ENCODE peak calls at places on chromosomes 11 and 22, in nine cellular contexts. Q is GM06990, K is kidney, T is astrocyte of the cerebellum, C is SK-N-SH, P is heart right ventricle, N is pancreas, U is dorsolateral prefrontal cortex, E is fibroblast of pulmonary artery. G is an unnamed sample.

GRCh38 chr11:76161261-76161961 is 44.9 kb downstream of the WNT11 start:
- DNase-seq in Q (no peak), K (peak), T (no peak), C (peak), P (peak), N (no peak), U (no peak), E (peak), G (peak)

GRCh38 chr11:105046898-105047579 is 1.9 kb upstream of the CARD16 start:
- DNase-seq in Q (no peak), K (no peak), T (peak), C (no peak), P (no peak), N (no peak), U (no peak), E (peak), G (peak)

GRCh38 chr11:120316880-120317688 is 8.0 kb upstream of the TLCD5 start:
- DNase-seq in Q (no peak), K (peak), T (no peak), C (no peak), P (peak), N (peak), U (no peak), E (peak), G (no peak)

GRCh38 chr11:947744-948143 is 22.1 kb downstream of the AP2A2 start:
- DNase-seq in Q (no peak), K (no peak), T (no peak), C (no peak), P (no peak), N (no peak), U (no peak), E (no peak), G (no peak)

GRCh38 chr22:25364281-25364680 is 144.8 kb downstream of the CRYBB2 start:
- DNase-seq in Q (no peak), K (peak), T (no peak), C (no peak), P (no peak), N (no peak), U (no peak), E (no peak), G (no peak)

GRCh38 chr11:22690891-22691290 is 24.5 kb downstream of the GAS2 start:
- DNase-seq in Q (no peak), K (no peak), T (no peak), C (no peak), P (no peak), N (no peak), U (no peak), E (no peak), G (no peak)

GRCh38 chr11:68093565-68093964 is 27.6 kb downstream of the CHKA start:
- DNase-seq in Q (no peak), K (no peak), T (no peak), C (no peak), P (no peak), N (no peak), U (no peak), E (no peak), G (no peak)

GRCh38 chr11:19080579-19080993 is 20.1 kb upstream of the MRGPRX2 start:
- DNase-seq in Q (no peak), K (peak), T (peak), C (no peak), P (no peak), N (peak), U (no peak), E (peak), G (no peak)

GRCh38 chr11:47391077-47391583 is 12.8 kb upstream of the SPI1 start:
- DNase-seq in Q (no peak), K (peak), T (no peak), C (no peak), P (peak), N (no peak), U (no peak), E (no peak), G (no peak)

GRCh38 chr11:72237112-72237931 is 6.7 kb downstream of the PHOX2A start:
- DNase-seq in Q (no peak), K (no peak), T (no peak), C (peak), P (no peak), N (peak), U (no peak), E (no peak), G (no peak)

GRCh38 chr11:116835042-116835772 is 2.2 kb downstream of the APOA1 start:
- DNase-seq in Q (no peak), K (no peak), T (no peak), C (no peak), P (no peak), N (no peak), U (peak), E (no peak), G (no peak)

GRCh38 chr11:78344676-78345075 is 72.9 kb downstream of the GAB2 start:
- DNase-seq in Q (no peak), K (no peak), T (no peak), C (no peak), P (no peak), N (no peak), U (no peak), E (no peak), G (no peak)

GRCh38 chr11:105693075-105693474 is 83.2 kb downstream of the GRIA4 start:
- DNase-seq in Q (no peak), K (no peak), T (no peak), C (peak), P (no peak), N (no peak), U (no peak), E (peak), G (no peak)

GRCh38 chr11:77082838-77083552 is 16.2 kb downstream of the CAPN5 start:
- DNase-seq in Q (no peak), K (peak), T (no peak), C (peak), P (peak), N (peak), U (no peak), E (peak), G (no peak)

GRCh38 chr11:130915556-130916237 is 582 bp downstream of the SNX19 start:
- DNase-seq in Q (peak), K (no peak), T (no peak), C (peak), P (no peak), N (peak), U (no peak), E (no peak), G (no peak)

GRCh38 chr11:5136246-5136645 is 1.9 kb downstream of the OR52A5 start:
- DNase-seq in Q (no peak), K (no peak), T (no peak), C (no peak), P (no peak), N (no peak), U (no peak), E (no peak), G (no peak)

GRCh38 chr22:36457688-36458450 is 23.6 kb downstream of the TXN2 start:
- DNase-seq in Q (no peak), K (peak), T (no peak), C (no peak), P (peak), N (no peak), U (no peak), E (peak), G (no peak)

GRCh38 chr11:11786771-11787170 is 55.0 kb upstream of the USP47 start:
- DNase-seq in Q (no peak), K (no peak), T (peak), C (no peak), P (no peak), N (no peak), U (no peak), E (peak), G (no peak)
- TF ChIP-seq CTCF in Q (peak), K (peak), T (peak), C (peak), P (peak), N (no peak), U (peak), E (peak), G (peak)

DNA sequence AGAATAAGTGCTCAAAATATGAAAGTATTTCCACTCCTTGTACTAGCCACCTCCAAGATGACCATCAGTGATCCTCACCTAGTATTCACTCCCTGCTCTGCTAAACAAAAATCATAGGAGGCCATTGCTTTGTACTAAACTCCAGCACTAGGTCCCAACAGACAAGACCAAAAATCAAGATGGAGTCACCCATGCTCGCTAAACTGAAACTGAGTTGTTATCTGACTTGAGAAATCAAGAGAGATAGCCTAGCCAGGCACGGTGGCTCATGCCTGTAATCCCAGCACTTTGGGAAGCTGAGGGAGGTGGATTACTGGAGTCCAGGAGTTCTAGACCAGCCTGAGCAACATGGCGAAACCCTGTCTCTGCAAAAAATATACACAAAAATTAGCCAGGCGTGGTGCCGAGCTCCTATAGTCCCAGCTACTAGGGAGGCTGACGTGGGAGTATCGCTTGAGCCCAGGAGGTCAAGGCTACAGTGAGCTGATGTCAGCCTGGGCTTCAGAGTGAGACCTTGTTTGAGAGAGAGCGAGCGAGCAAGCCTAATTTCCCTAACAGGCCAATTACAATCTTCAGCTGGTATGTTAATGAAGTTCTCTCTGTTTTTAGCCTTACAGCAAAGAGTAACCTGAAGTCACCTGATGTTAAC is 9.3 kb downstream of the SEC14L6 start:
- DNase-seq in Q (no peak), K (no peak), T (no peak), C (no peak), P (no peak), N (no peak), U (no peak), E (no peak), G (no peak)
- H3K4me3 ChIP-seq in Q (no peak), K (no peak), T (no peak), C (no peak), P (no peak), N (no peak), U (no peak), E (no peak), G (no peak)

GRCh38 chr22:43829448-43829821 is 17.3 kb upstream of the EFCAB6 start:
- DNase-seq in Q (no peak), K (peak), T (no peak), C (peak), P (peak), N (no peak), U (no peak), E (no peak), G (no peak)

GRCh38 chr22:43829904-43830851 is 18.1 kb upstream of the EFCAB6 start:
- DNase-seq in Q (no peak), K (peak), T (peak), C (peak), P (peak), N (no peak), U (no peak), E (peak), G (no peak)

GRCh38 chr22:43827926-43828710 is 16.0 kb upstream of the EFCAB6 start:
- DNase-seq in Q (no peak), K (peak), T (no peak), C (no peak), P (no peak), N (no peak), U (no peak), E (no peak), G (no peak)

GRCh38 chr22:43827336-43827735 is 15.2 kb upstream of the EFCAB6 start:
- DNase-seq in Q (no peak), K (no peak), T (no peak), C (no peak), P (no peak), N (no peak), U (no peak), E (no peak), G (no peak)

DNA sequence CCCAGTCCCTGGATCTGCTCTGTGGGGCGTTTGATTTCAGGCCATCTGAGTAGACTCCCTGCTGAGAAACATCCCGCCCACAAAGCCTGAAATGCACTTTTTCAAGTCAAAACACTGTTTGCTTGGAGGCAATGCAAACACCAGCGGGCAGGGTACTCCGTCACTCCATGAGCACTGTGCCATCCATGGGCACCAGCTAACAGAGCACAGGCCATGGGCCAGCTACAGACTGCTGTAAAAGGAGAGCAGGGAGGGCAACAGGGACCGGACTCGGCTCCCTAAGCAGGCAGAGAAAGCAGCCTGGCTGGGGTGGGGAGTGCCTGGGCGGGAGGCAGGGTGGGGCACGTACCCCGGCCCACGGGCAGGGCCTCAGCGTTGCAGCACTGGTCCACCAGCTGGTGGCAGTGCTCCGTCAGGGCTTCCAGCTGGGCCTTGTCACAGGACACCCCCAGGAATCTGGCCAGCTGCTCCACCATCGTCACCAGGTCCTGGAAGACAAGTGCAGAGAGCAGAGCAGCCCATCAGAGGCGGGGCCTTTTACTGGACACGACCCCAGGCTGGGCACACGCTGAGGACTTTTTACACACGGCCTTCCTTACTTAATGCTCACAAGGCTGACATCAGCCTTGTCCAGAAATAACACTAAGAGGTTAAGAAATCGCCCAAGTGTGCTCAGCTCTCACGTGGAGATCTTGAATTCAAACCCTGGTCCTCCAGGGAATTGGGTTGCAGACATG is 16.8 kb upstream of the EFCAB6 start:
- DNase-seq in Q (no peak), K (peak), T (no peak), C (peak), P (peak), N (no peak), U (no peak), E (peak), G (no peak)
- TF ChIP-seq CTCF in Q (peak), K (no peak), T (no peak), C (no peak), P (peak), N (no peak), U (peak), E (no peak), G (no peak)

DNA sequence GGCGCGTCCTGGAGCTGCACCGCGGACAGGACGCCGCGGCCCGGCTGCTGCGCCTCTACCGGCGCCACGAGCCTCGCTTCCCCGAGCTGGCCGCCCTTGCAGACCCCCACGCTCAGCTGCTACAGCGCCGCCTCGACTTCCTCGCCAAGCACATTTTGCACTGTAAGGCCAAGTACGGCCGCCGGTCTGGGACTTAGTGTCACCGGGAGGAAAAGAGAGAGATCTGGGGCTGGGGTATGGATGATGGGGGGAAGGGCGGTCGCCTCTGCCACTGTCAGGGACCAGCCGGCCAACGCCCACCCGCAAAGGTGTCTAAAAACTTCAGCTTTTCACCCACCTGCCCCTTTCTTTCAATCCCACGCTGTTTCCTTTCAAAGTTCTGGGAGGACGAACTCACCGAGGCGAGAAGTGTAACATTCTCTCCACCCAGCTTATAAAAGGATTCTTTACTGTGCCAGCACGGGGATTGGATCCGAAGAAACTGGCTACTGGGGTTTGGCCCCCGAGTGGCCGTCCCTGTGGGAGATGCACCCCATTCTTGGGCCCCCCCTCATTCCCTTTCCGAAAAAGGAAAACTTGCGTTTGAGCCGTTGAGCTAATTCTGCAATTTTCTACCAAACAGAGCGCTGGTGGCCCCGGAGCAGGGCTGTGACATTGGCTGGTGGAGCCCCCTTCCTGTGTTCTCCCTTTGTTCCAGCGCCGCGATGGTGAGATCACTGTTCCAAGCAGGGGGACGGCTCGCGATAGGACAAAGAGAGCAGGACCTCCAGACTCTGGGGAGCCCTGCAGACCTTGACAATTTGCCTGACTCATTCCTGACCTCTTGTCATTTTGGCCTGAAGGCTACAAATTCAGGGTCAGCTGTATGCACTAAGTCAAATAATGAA is 1.7 kb downstream of the FJX1 start:
- DNase-seq in Q (peak), K (peak), T (no peak), C (peak), P (peak), N (no peak), U (peak), E (peak), G (no peak)
- H3K4me3 ChIP-seq in Q (peak), K (peak), T (peak), C (peak), P (peak), N (peak), U (peak), E (peak), G (peak)

GRCh38 chr22:21448627-21449416 is 18.4 kb upstream of the TMEM191C start:
- DNase-seq in Q (no peak), K (peak), T (no peak), C (no peak), P (no peak), N (no peak), U (no peak), E (no peak), G (no peak)

GRCh38 chr22:21449531-21450319 is 17.5 kb upstream of the TMEM191C start:
- DNase-seq in Q (no peak), K (peak), T (no peak), C (no peak), P (no peak), N (no peak), U (no peak), E (no peak), G (no peak)

GRCh38 chr22:21446128-21446826 is 20.9 kb upstream of the TMEM191C start:
- DNase-seq in Q (no peak), K (peak), T (no peak), C (no peak), P (no peak), N (peak), U (no peak), E (no peak), G (no peak)

GRCh38 chr22:21446827-21447690 is 20.1 kb upstream of the TMEM191C start:
- DNase-seq in Q (no peak), K (peak), T (no peak), C (no peak), P (no peak), N (peak), U (no peak), E (no peak), G (no peak)

GRCh38 chr22:21447694-21448402 is 19.3 kb upstream of the TMEM191C start:
- DNase-seq in Q (no peak), K (peak), T (no peak), C (peak), P (peak), N (peak), U (no peak), E (no peak), G (no peak)
- TF ChIP-seq CTCF in Q (peak), K (no peak), T (peak), C (peak), P (no peak), N (no peak), U (no peak), E (peak), G (peak)

GRCh38 chr11:8640305-8640932 is 42.0 kb downstream of the TRIM66 start:
- DNase-seq in Q (no peak), K (no peak), T (no peak), C (no peak), P (no peak), N (no peak), U (no peak), E (no peak), G (no peak)
- H3K4me3 ChIP-seq in Q (no peak), K (no peak), T (no peak), C (no peak), P (no peak), N (no peak), U (no peak), E (no peak), G (no peak)

GRCh38 chr22:41672780-41673509 is 15.7 kb downstream of the SNU13 start:
- DNase-seq in Q (no peak), K (no peak), T (no peak), C (no peak), P (no peak), N (no peak), U (no peak), E (no peak), G (no peak)
- TF ChIP-seq CTCF in Q (peak), K (no peak), T (peak), C (no peak), P (no peak), N (no peak), U (no peak), E (peak), G (peak)

GRCh38 chr11:34621876-34622275 is 983 bp downstream of the EHF start:
- DNase-seq in Q (no peak), K (no peak), T (no peak), C (no peak), P (no peak), N (no peak), U (no peak), E (no peak), G (no peak)
- H3K4me3 ChIP-seq in Q (no peak), K (no peak), T (no peak), C (no peak), P (no peak), N (peak), U (no peak), E (no peak), G (no peak)

GRCh38 chr11:115324569-115325432 is 179.4 kb downstream of the CADM1 start:
- DNase-seq in Q (peak), K (no peak), T (peak), C (peak), P (no peak), N (no peak), U (no peak), E (peak), G (peak)
- TF ChIP-seq CTCF in Q (peak), K (peak), T (peak), C (peak), P (peak), N (peak), U (peak), E (peak), G (peak)

DNA sequence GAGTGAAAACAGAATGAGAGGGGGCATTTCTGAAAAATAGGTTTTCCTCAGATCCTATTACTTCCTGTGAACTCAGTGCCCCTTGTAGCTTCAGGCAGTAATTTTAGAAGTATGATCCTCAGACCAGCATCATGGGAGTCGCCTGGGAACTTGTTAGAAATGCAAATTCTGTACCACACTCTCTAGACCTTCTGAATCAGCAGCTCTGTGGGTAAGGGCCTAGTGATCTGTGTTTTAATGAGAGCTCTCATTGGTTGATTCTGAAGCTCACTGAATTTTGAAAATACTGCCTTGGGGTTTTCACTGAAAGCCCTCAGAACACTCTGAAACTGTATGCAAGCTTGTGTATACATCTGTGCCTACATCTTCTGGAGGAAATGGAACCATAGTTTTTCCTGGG is 647.2 kb upstream of the ANO5 start:
- DNase-seq in Q (no peak), K (no peak), T (no peak), C (no peak), P (no peak), N (no peak), U (no peak), E (no peak), G (no peak)
- H3K4me3 ChIP-seq in Q (no peak), K (no peak), T (no peak), C (no peak), P (no peak), N (no peak), U (no peak), E (no peak), G (no peak)

G was measured in HFF-Myc.